ENCODE peak calls at places on chromosomes 5 and 9, in four cellular contexts. G, P, I and C are unnamed samples.

GRCh38 chr5:56314536-56314935 is 81.4 kb upstream of the ANKRD55 start:
- DNase-seq in P (no peak), I (peak; percentile 7), G (no peak), C (no peak)

GRCh38 chr9:36485647-36486453 is 85.8 kb upstream of the RNF38 start:
- DNase-seq in I (peak; percentile 14), G (peak; percentile 9), P (no peak), C (no peak)

GRCh38 chr5:604391-604831 is 7.7 kb upstream of the CEP72 start:
- DNase-seq in I (no peak), P (no peak), G (no peak), C (no peak)

GRCh38 chr9:120928720-120929389 is 2.3 kb upstream of the TRAF1 start:
- DNase-seq in I (no peak), G (no peak), P (no peak), C (no peak)

GRCh38 chr9:38413283-38413682 is 11.0 kb downstream of the IGFBPL1 start:
- DNase-seq in I (no peak), P (no peak), G (no peak), C (no peak)

GRCh38 chr5:88687253-88687955 is 195.6 kb downstream of the MEF2C start:
- DNase-seq in G (no peak), P (no peak), I (no peak), C (no peak)

GRCh38 chr5:134524219-134524825 is 1.1 kb upstream of the JADE2 start:
- DNase-seq in G (no peak), I (peak; percentile 69), P (peak; percentile 55), C (no peak)

GRCh38 chr9:100066539-100066938 is 32.3 kb downstream of the ERP44 start:
- DNase-seq in I (no peak), P (no peak), G (no peak), C (no peak)

GRCh38 chr5:92559743-92560142 is 1021.3 kb downstream of the NR2F1-AS1 start:
- DNase-seq in G (no peak), P (peak; percentile 86), I (peak; percentile 34), C (no peak)

GRCh38 chr9:19416143-19416542 is 7.3 kb downstream of the ACER2 start:
- DNase-seq in I (no peak), P (peak; percentile 68), G (no peak), C (no peak)

GRCh38 chr9:126805546-126806262 is 864 bp downstream of the ZBTB43 start:
- DNase-seq in G (no peak), I (peak; percentile 75), P (peak; percentile 25), C (peak; percentile 49)

GRCh38 chr5:125696762-125697161 is 726.4 kb upstream of the GRAMD2B start:
- DNase-seq in I (peak; percentile 69), P (peak; percentile 97), G (peak; percentile 57), C (peak; percentile 76)

GRCh38 chr9:84583866-84584265 is 85.7 kb upstream of the NTRK2 start:
- DNase-seq in I (no peak), P (no peak), G (no peak), C (no peak)

GRCh38 chr9:20906326-20906725 is 125.1 kb downstream of the HACD4 start:
- DNase-seq in I (no peak), P (no peak), G (no peak), C (no peak)

GRCh38 chr5:91110709-91111108 is 272.4 kb downstream of the ARRDC3 start:
- DNase-seq in P (no peak), I (no peak), G (no peak), C (no peak)

GRCh38 chr9:534886-535285 is 306.6 kb upstream of the DMRT1 start:
- DNase-seq in G (no peak), I (peak; percentile 60), P (no peak), C (no peak)

GRCh38 chr9:92655896-92656536 is 13.9 kb downstream of the IPPK start:
- DNase-seq in I (no peak), P (no peak), G (no peak), C (no peak)

GRCh38 chr9:86614871-86615849 is 260.9 kb upstream of the TUT7 start:
- DNase-seq in G (no peak), I (peak; percentile 15), P (peak; percentile 12), C (no peak)

GRCh38 chr5:116600876-116601275 is 26.3 kb upstream of the SEMA6A start:
- DNase-seq in P (peak; percentile 44), G (no peak), I (no peak), C (no peak)

GRCh38 chr5:153713913-153714312 is 223.4 kb downstream of the GRIA1 start:
- DNase-seq in P (no peak), G (no peak), I (no peak), C (no peak)

GRCh38 chr5:90014420-90014819 is 395.1 kb downstream of the CETN3 start:
- DNase-seq in G (no peak), P (no peak), I (no peak), C (no peak)

GRCh38 chr9:3879315-3879714 is 353.5 kb upstream of the RFX3 start:
- DNase-seq in P (no peak), I (no peak), G (no peak), C (no peak)